ENCODE peak calls at places on chromosomes 5 and 9, in four cellular contexts. One of them, this sample, is unnamed.

GRCh38 chr9:694499-695154 is 146.9 kb upstream of the DMRT1 start:
- DNase-seq in cardiac fibroblast: peak; percentile 77
- DNase-seq in psoas muscle: peak; percentile 87
- DNase-seq in fibroblast of lung: peak; percentile 70
- DNase-seq in this sample: no peak

GRCh38 chr9:136172412-136173079 is 32.4 kb downstream of the LHX3 start:
- DNase-seq in psoas muscle: no peak
- DNase-seq in fibroblast of lung: no peak
- DNase-seq in cardiac fibroblast: no peak
- DNase-seq in this sample: no peak

GRCh38 chr9:130064621-130065020 is 10.9 kb downstream of the GPR107 start:
- DNase-seq in psoas muscle: no peak
- DNase-seq in fibroblast of lung: no peak
- DNase-seq in cardiac fibroblast: no peak
- DNase-seq in this sample: no peak

GRCh38 chr9:77750284-77750683 is 102.2 kb upstream of the GNA14 start:
- DNase-seq in cardiac fibroblast: peak; percentile 20
- DNase-seq in psoas muscle: no peak
- DNase-seq in fibroblast of lung: peak; percentile 30
- DNase-seq in this sample: no peak

GRCh38 chr9:128607642-128608350 is 48.9 kb downstream of the DYNC2I2 start:
- DNase-seq in psoas muscle: peak; percentile 95
- DNase-seq in fibroblast of lung: peak; percentile 30
- DNase-seq in cardiac fibroblast: peak; percentile 47
- DNase-seq in this sample: peak; percentile 16

GRCh38 chr9:8962084-8962483 is 1162.5 kb upstream of the DMAC1 start:
- DNase-seq in fibroblast of lung: no peak
- DNase-seq in psoas muscle: no peak
- DNase-seq in cardiac fibroblast: no peak
- DNase-seq in this sample: no peak

GRCh38 chr9:32589083-32589713 is 16.2 kb upstream of the NDUFB6 start:
- DNase-seq in psoas muscle: no peak
- DNase-seq in cardiac fibroblast: peak; percentile 74
- DNase-seq in fibroblast of lung: peak; percentile 62
- DNase-seq in this sample: peak; percentile 62

GRCh38 chr5:172345886-172346285 is 62.3 kb upstream of the UBTD2 start:
- DNase-seq in psoas muscle: no peak
- DNase-seq in fibroblast of lung: no peak
- DNase-seq in cardiac fibroblast: no peak
- DNase-seq in this sample: no peak

GRCh38 chr5:1155191-1156032 is 43.5 kb upstream of the SLC12A7 start:
- DNase-seq in cardiac fibroblast: no peak
- DNase-seq in psoas muscle: no peak
- DNase-seq in fibroblast of lung: no peak
- DNase-seq in this sample: no peak

GRCh38 chr5:154580422-154580821 is 102.4 kb upstream of the HAND1 start:
- DNase-seq in psoas muscle: no peak
- DNase-seq in fibroblast of lung: no peak
- DNase-seq in cardiac fibroblast: no peak
- DNase-seq in this sample: no peak

GRCh38 chr9:96398582-96399334 is 15.2 kb upstream of the SLC35D2 start:
- DNase-seq in psoas muscle: no peak
- DNase-seq in cardiac fibroblast: no peak
- DNase-seq in fibroblast of lung: no peak
- DNase-seq in this sample: no peak

GRCh38 chr5:603081-603998 is 8.8 kb upstream of the CEP72 start:
- DNase-seq in cardiac fibroblast: no peak
- DNase-seq in fibroblast of lung: no peak
- DNase-seq in psoas muscle: peak; percentile 31
- DNase-seq in this sample: no peak

GRCh38 chr5:68424799-68425537 is 209.4 kb downstream of the PIK3R1 start:
- DNase-seq in cardiac fibroblast: peak; percentile 42
- DNase-seq in fibroblast of lung: peak; percentile 14
- DNase-seq in psoas muscle: no peak
- DNase-seq in this sample: peak; percentile 12

GRCh38 chr5:102807878-102808502 is 52.9 kb downstream of the PAM start:
- DNase-seq in fibroblast of lung: peak; percentile 47
- DNase-seq in psoas muscle: no peak
- DNase-seq in cardiac fibroblast: no peak
- DNase-seq in this sample: peak; percentile 29

GRCh38 chr9:77751341-77752091 is 103.4 kb upstream of the GNA14 start:
- DNase-seq in cardiac fibroblast: peak; percentile 86
- DNase-seq in psoas muscle: no peak
- DNase-seq in fibroblast of lung: peak; percentile 81
- DNase-seq in this sample: peak; percentile 81

GRCh38 chr9:82677086-82677485 is 385.9 kb downstream of the RASEF start:
- DNase-seq in cardiac fibroblast: no peak
- DNase-seq in fibroblast of lung: no peak
- DNase-seq in psoas muscle: no peak
- DNase-seq in this sample: no peak

GRCh38 chr5:131795879-131796792 is 681 bp downstream of the FNIP1 start:
- DNase-seq in fibroblast of lung: peak; percentile 50
- DNase-seq in psoas muscle: peak; percentile 95
- DNase-seq in cardiac fibroblast: peak; percentile 64
- DNase-seq in this sample: peak; percentile 20

GRCh38 chr5:91079037-91079436 is 304.1 kb downstream of the ARRDC3 start:
- DNase-seq in cardiac fibroblast: peak; percentile 38
- DNase-seq in fibroblast of lung: peak; percentile 40
- DNase-seq in psoas muscle: no peak
- DNase-seq in this sample: peak; percentile 23

GRCh38 chr9:8140557-8140956 is 341.0 kb upstream of the DMAC1 start:
- DNase-seq in fibroblast of lung: no peak
- DNase-seq in psoas muscle: no peak
- DNase-seq in cardiac fibroblast: no peak
- DNase-seq in this sample: no peak

GRCh38 chr5:88480766-88481499 is 212.3 kb upstream of the TMEM161B start:
- DNase-seq in fibroblast of lung: no peak
- DNase-seq in cardiac fibroblast: no peak
- DNase-seq in psoas muscle: no peak
- DNase-seq in this sample: peak; percentile 27

GRCh38 chr9:79670269-79670961 is 98.7 kb downstream of the TLE4 start:
- DNase-seq in cardiac fibroblast: no peak
- DNase-seq in fibroblast of lung: no peak
- DNase-seq in psoas muscle: no peak
- DNase-seq in this sample: no peak

GRCh38 chr9:14210428-14210827 is 103.5 kb downstream of the NFIB start:
- DNase-seq in fibroblast of lung: no peak
- DNase-seq in psoas muscle: no peak
- DNase-seq in cardiac fibroblast: no peak
- DNase-seq in this sample: no peak

GRCh38 chr5:68746220-68747076 is 347.4 kb upstream of the SLC30A5 start:
- DNase-seq in psoas muscle: no peak
- DNase-seq in fibroblast of lung: no peak
- DNase-seq in cardiac fibroblast: no peak
- DNase-seq in this sample: no peak

GRCh38 chr5:34620185-34620584 is 35.9 kb upstream of the RAI14 start:
- DNase-seq in cardiac fibroblast: no peak
- DNase-seq in psoas muscle: no peak
- DNase-seq in fibroblast of lung: no peak
- DNase-seq in this sample: no peak

GRCh38 chr5:15717002-15717401 is 217.0 kb downstream of the FBXL7 start:
- DNase-seq in psoas muscle: no peak
- DNase-seq in fibroblast of lung: peak; percentile 26
- DNase-seq in cardiac fibroblast: no peak
- DNase-seq in this sample: no peak

GRCh38 chr5:173855162-173855994 is 32.8 kb upstream of the CPEB4 start:
- DNase-seq in psoas muscle: no peak
- DNase-seq in fibroblast of lung: no peak
- DNase-seq in cardiac fibroblast: no peak
- DNase-seq in this sample: no peak

GRCh38 chr5:173858025-173858674 is 30.0 kb upstream of the CPEB4 start:
- DNase-seq in fibroblast of lung: no peak
- DNase-seq in psoas muscle: no peak
- DNase-seq in cardiac fibroblast: no peak
- DNase-seq in this sample: no peak

GRCh38 chr5:173857231-173857630 is 30.9 kb upstream of the CPEB4 start:
- DNase-seq in fibroblast of lung: no peak
- DNase-seq in cardiac fibroblast: no peak
- DNase-seq in psoas muscle: no peak
- DNase-seq in this sample: no peak

GRCh38 chr5:173858675-173859121 is 29.5 kb upstream of the CPEB4 start:
- DNase-seq in cardiac fibroblast: no peak
- DNase-seq in psoas muscle: no peak
- DNase-seq in fibroblast of lung: peak; percentile 38
- DNase-seq in this sample: no peak

DNA sequence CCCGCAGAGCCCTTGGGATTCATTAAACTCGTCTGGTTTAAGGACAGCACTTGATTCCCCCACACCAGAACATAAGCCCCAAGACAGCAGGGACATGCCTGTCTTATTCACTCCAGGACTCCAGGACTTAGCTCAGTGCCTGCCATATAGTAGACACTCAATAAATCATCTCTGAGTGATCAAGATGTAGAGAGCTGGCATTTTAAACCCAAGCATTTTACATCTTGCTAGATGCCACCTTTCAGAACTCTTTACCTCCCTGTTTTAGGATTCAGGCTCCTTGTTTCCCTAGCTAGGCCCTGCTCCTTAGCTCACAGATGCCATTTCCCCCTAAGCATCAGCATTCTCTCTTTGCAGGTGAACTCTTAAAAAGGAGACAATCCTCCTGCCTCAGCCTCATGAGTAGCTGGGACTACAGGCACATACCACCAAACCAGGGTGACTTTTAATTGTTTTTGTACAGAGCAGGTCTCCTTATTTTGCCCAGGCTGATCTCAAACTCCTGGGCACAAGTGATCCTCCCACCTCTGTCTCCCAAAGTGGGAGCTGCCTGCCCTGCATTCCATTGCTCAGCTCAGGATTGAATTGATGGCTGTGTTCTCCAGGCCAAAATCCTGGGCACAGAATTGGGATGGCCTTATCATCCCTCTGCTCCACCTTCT is 32.0 kb upstream of the CPEB4 start:
- DNase-seq in fibroblast of lung: no peak
- DNase-seq in psoas muscle: no peak
- DNase-seq in cardiac fibroblast: no peak
- DNase-seq in this sample: no peak
- H3K4me3 ChIP-seq in fibroblast of lung: no peak overlapping the region
- H3K4me3 ChIP-seq in psoas muscle: no peak overlapping the region
- H3K4me3 ChIP-seq in cardiac fibroblast: no peak overlapping the region
- H3K4me3 ChIP-seq in this sample: no peak overlapping the region

DNA sequence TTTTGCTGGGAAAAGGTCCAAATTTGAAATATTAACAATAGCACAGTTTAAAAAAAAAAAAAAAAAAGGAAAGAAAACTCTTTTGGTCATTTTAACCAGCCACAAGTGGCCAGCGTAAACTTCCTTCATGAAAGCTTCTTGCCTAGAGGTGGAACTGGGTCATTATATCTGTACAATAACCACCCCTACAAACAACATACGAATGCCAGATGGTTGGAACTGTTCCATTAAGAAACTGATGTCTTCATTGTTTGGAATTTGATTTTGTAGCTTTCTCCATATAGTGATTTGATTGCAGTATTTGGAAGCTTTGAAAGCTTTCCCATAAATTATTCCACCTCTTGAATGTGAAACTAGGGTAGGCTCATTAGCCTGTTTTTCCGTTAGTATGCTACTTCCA is 18.3 kb upstream of the LPAR1 start:
- DNase-seq in cardiac fibroblast: peak; percentile 56
- DNase-seq in psoas muscle: no peak
- DNase-seq in fibroblast of lung: peak; percentile 87
- DNase-seq in this sample: no peak
- TF ChIP-seq CTCF in cardiac fibroblast: no peak
- TF ChIP-seq CTCF in psoas muscle: no peak
- TF ChIP-seq CTCF in fibroblast of lung: no peak
- TF ChIP-seq CTCF in this sample: no peak

GRCh38 chr9:116270559-116270958 is 117.0 kb downstream of the PAPPA start:
- DNase-seq in cardiac fibroblast: no peak
- DNase-seq in fibroblast of lung: no peak
- DNase-seq in psoas muscle: no peak
- DNase-seq in this sample: no peak
- H3K4me3 ChIP-seq in cardiac fibroblast: no peak overlapping the region
- H3K4me3 ChIP-seq in fibroblast of lung: no peak overlapping the region
- H3K4me3 ChIP-seq in psoas muscle: no peak overlapping the region
- H3K4me3 ChIP-seq in this sample: no peak overlapping the region

DNA sequence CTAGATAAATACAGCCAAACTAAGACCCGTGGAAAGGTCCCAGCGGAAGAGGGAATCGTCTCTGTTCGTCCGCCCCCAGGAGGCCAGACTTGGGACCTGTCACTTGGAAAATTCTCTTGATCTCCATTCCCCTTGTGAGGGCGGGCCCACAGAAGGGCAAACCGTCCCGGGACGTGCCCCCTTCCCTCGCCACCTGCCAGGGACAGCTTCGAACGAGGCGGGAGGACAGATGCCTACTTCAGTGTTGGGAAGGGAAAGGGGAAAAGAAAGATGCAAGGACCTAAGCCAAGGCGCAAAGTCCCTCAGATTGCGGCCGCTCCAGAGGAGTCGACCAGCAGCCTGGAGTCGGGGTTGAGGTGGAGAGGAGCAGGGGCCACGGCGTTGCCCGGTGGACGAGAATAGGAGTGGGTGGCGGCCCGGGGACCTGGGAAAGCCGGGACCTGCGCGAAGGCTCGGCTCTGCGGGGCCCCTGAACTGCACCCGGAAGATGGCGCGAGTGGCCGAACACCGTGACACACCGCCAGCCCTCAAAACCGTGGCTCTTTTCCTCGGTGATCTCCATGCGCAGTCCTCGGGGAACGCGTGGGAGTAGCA is 4.4 kb upstream of the EBF1 start:
- DNase-seq in cardiac fibroblast: peak; percentile 31
- DNase-seq in psoas muscle: peak; percentile 59
- DNase-seq in fibroblast of lung: peak; percentile 62
- DNase-seq in this sample: no peak
- TF ChIP-seq CTCF in cardiac fibroblast: peak; percentile 38
- TF ChIP-seq CTCF in psoas muscle: peak; percentile 11
- TF ChIP-seq CTCF in fibroblast of lung: peak; percentile 9
- TF ChIP-seq CTCF in this sample: peak; percentile 55

DNA sequence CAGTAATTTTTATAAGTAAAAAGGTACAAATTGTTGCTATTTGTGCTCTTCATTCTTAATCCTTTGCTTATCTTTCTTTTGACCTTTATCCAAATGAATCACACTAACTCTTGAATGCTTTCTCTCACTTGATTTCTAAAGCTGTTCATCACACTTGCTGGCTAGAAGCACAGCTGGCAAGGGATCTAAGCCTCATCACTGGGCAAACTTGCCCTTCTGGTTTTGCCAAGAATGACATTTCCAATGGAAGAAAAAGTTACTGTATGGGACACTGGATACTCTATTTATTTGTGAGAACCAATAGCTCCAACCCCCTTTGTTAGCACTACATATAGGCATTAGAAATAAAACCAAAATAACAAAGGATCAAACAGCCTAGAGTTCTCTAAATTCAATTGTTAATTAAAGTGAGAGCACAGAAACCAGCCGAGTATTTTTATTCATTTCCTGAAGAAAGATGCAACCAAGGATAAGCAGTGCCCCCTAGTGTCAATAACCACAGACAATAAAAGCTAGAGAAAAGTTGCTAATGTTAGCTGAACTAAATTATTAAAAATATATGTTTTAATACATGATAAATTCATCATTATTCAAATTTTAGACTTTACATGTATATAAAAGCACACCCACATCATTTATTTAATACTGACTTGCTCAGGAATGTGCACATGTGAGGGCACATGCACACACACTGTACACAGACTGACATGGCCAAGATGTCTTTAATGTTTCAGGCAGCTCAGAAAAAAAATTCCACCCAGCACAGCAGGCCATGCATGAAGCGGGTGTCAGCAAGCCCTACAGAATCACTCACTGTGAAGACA is 59.8 kb upstream of the POU5F2 start:
- DNase-seq in psoas muscle: no peak
- DNase-seq in fibroblast of lung: peak; percentile 81
- DNase-seq in cardiac fibroblast: peak; percentile 70
- DNase-seq in this sample: peak; percentile 54
- H3K4me3 ChIP-seq in psoas muscle: no peak overlapping the region
- H3K4me3 ChIP-seq in fibroblast of lung: no peak overlapping the region
- H3K4me3 ChIP-seq in cardiac fibroblast: no peak overlapping the region
- H3K4me3 ChIP-seq in this sample: no peak overlapping the region

This sample was measured in astrocyte of the cerebellum.